ENCODE peak calls at places on chromosomes 11 and 22, in nine cellular contexts. One of them, this sample, is unnamed.

GRCh38 chr22:36379593-36380361 is 8.0 kb downstream of the MYH9 start:
- DNase-seq in epithelial cell of esophagus: no peak
- DNase-seq in PC-3: peak; percentile 45
- DNase-seq in left ventricle myocardium inferior: no peak
- DNase-seq in GM06990: peak; percentile 54
- DNase-seq in cardiac fibroblast: no peak
- DNase-seq in neural progenitor cell: no peak
- DNase-seq in psoas muscle: no peak
- DNase-seq in heart left ventricle: no peak
- DNase-seq in this sample: no peak

GRCh38 chr11:112513936-112514716 is 253.5 kb upstream of the PLET1 start:
- DNase-seq in cardiac fibroblast: no peak
- DNase-seq in GM06990: no peak
- DNase-seq in left ventricle myocardium inferior: no peak
- DNase-seq in heart left ventricle: no peak
- DNase-seq in psoas muscle: no peak
- DNase-seq in epithelial cell of esophagus: no peak
- DNase-seq in PC-3: no peak
- DNase-seq in neural progenitor cell: no peak
- DNase-seq in this sample: no peak

GRCh38 chr11:101960231-101960630 is 43.9 kb upstream of the ANGPTL5 start:
- DNase-seq in neural progenitor cell: no peak
- DNase-seq in epithelial cell of esophagus: no peak
- DNase-seq in left ventricle myocardium inferior: no peak
- DNase-seq in cardiac fibroblast: peak; percentile 8
- DNase-seq in GM06990: no peak
- DNase-seq in psoas muscle: no peak
- DNase-seq in PC-3: no peak
- DNase-seq in heart left ventricle: no peak
- DNase-seq in this sample: no peak

GRCh38 chr11:119416606-119417580 is 6.1 kb downstream of the THY1 start:
- DNase-seq in left ventricle myocardium inferior: no peak
- DNase-seq in epithelial cell of esophagus: peak; percentile 27
- DNase-seq in GM06990: no peak
- DNase-seq in heart left ventricle: no peak
- DNase-seq in neural progenitor cell: no peak
- DNase-seq in cardiac fibroblast: peak; percentile 63
- DNase-seq in PC-3: peak; percentile 53
- DNase-seq in psoas muscle: no peak
- DNase-seq in this sample: peak; percentile 30

GRCh38 chr11:1152316-1153104 is 5.2 kb upstream of the MUC5AC start:
- DNase-seq in left ventricle myocardium inferior: no peak
- DNase-seq in GM06990: peak; percentile 42
- DNase-seq in epithelial cell of esophagus: no peak
- DNase-seq in neural progenitor cell: no peak
- DNase-seq in PC-3: peak; percentile 78
- DNase-seq in heart left ventricle: no peak
- DNase-seq in cardiac fibroblast: peak; percentile 15
- DNase-seq in psoas muscle: no peak
- DNase-seq in this sample: no peak

GRCh38 chr22:34973016-34973415 is 92.9 kb upstream of the ISX start:
- DNase-seq in heart left ventricle: no peak
- DNase-seq in cardiac fibroblast: no peak
- DNase-seq in neural progenitor cell: peak; percentile 33
- DNase-seq in PC-3: no peak
- DNase-seq in psoas muscle: no peak
- DNase-seq in epithelial cell of esophagus: no peak
- DNase-seq in GM06990: no peak
- DNase-seq in left ventricle myocardium inferior: no peak
- DNase-seq in this sample: no peak

GRCh38 chr22:39443416-39443815 is 13.4 kb upstream of the MGAT3 start:
- DNase-seq in heart left ventricle: no peak
- DNase-seq in PC-3: no peak
- DNase-seq in GM06990: no peak
- DNase-seq in left ventricle myocardium inferior: no peak
- DNase-seq in neural progenitor cell: no peak
- DNase-seq in epithelial cell of esophagus: no peak
- DNase-seq in cardiac fibroblast: no peak
- DNase-seq in psoas muscle: no peak
- DNase-seq in this sample: no peak

GRCh38 chr11:65036931-65037330 is 4.1 kb upstream of the SAC3D1 start:
- DNase-seq in left ventricle myocardium inferior: peak; percentile 70
- DNase-seq in heart left ventricle: peak; percentile 54
- DNase-seq in psoas muscle: peak; percentile 65
- DNase-seq in epithelial cell of esophagus: no peak
- DNase-seq in PC-3: peak; percentile 20
- DNase-seq in neural progenitor cell: no peak
- DNase-seq in GM06990: no peak
- DNase-seq in cardiac fibroblast: peak; percentile 16
- DNase-seq in this sample: no peak

GRCh38 chr11:20261526-20261925 is 101.3 kb upstream of the DBX1 start:
- DNase-seq in cardiac fibroblast: no peak
- DNase-seq in psoas muscle: no peak
- DNase-seq in neural progenitor cell: no peak
- DNase-seq in heart left ventricle: no peak
- DNase-seq in GM06990: no peak
- DNase-seq in epithelial cell of esophagus: no peak
- DNase-seq in left ventricle myocardium inferior: no peak
- DNase-seq in PC-3: no peak
- DNase-seq in this sample: no peak

GRCh38 chr11:62372871-62373270 is 35.6 kb downstream of the ASRGL1 start:
- DNase-seq in PC-3: no peak
- DNase-seq in epithelial cell of esophagus: no peak
- DNase-seq in neural progenitor cell: no peak
- DNase-seq in heart left ventricle: no peak
- DNase-seq in left ventricle myocardium inferior: no peak
- DNase-seq in psoas muscle: no peak
- DNase-seq in cardiac fibroblast: no peak
- DNase-seq in GM06990: no peak
- DNase-seq in this sample: no peak

GRCh38 chr11:116736763-116737162 is 36.0 kb downstream of the BUD13 start:
- DNase-seq in epithelial cell of esophagus: no peak
- DNase-seq in PC-3: peak; percentile 51
- DNase-seq in neural progenitor cell: no peak
- DNase-seq in psoas muscle: no peak
- DNase-seq in left ventricle myocardium inferior: no peak
- DNase-seq in heart left ventricle: no peak
- DNase-seq in cardiac fibroblast: peak; percentile 4
- DNase-seq in GM06990: no peak
- DNase-seq in this sample: no peak
- TF ChIP-seq CTCF in epithelial cell of esophagus: peak; percentile 5
- TF ChIP-seq CTCF in PC-3: peak; percentile 53
- TF ChIP-seq CTCF in neural progenitor cell: no peak
- TF ChIP-seq CTCF in psoas muscle: no peak
- TF ChIP-seq CTCF in left ventricle myocardium inferior: no peak
- TF ChIP-seq CTCF in heart left ventricle: no peak
- TF ChIP-seq CTCF in cardiac fibroblast: no peak
- TF ChIP-seq CTCF in GM06990: peak; percentile 28
- TF ChIP-seq CTCF in this sample: no peak

GRCh38 chr22:42614312-42615091 is at the start of gene POLDIP3:
- DNase-seq in GM06990: peak; percentile 98
- DNase-seq in left ventricle myocardium inferior: peak; percentile 99
- DNase-seq in epithelial cell of esophagus: peak; percentile 99
- DNase-seq in cardiac fibroblast: peak; percentile 99
- DNase-seq in PC-3: peak; percentile 95
- DNase-seq in psoas muscle: peak; percentile 100
- DNase-seq in neural progenitor cell: peak; percentile 99
- DNase-seq in heart left ventricle: peak; percentile 99
- DNase-seq in this sample: peak; percentile 98
- TF ChIP-seq CTCF in GM06990: peak; percentile 28
- TF ChIP-seq CTCF in left ventricle myocardium inferior: peak; percentile 37
- TF ChIP-seq CTCF in epithelial cell of esophagus: peak; percentile 26
- TF ChIP-seq CTCF in cardiac fibroblast: peak; percentile 16
- TF ChIP-seq CTCF in PC-3: no peak
- TF ChIP-seq CTCF in psoas muscle: no peak
- TF ChIP-seq CTCF in neural progenitor cell: peak; percentile 37
- TF ChIP-seq CTCF in heart left ventricle: peak; percentile 9
- TF ChIP-seq CTCF in this sample: peak; percentile 26

DNA sequence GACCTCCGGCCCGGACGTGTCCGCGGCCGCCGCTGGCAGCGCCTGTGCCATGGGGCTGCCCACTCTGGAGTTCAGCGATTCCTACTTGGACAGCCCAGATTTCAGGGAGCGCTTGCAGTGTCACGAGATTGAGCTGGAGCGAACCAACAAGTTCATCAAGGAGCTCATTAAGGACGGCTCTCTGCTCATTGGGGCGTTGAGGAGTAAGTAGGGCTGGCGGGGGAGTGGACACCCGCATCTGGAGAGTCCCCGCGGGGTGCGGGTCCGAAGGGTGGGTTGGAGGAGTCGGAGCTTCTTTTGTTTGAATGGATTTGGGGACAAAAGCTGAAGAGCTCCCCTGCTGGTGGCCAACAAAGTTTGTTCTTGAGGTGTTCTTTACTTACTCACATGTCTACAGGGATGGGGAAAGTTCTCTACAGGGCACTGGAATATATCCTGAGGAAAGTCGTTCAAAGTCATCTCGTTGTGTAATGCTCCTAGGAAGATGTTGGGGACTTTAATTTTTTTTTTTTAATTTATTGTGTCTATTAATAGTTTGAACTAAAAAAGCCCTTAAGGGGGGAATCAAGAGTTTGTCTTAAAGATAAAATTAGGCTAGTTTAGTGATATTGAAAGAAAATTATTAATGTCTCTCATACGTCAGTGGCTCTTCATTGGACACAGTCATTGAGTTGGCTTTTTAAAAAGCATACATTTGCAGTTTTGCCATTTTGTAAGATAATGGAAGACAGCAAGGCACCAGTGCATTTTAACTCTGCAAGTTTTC is 725 bp downstream of the ARHGAP42 start:
- DNase-seq in epithelial cell of esophagus: peak; percentile 81
- DNase-seq in heart left ventricle: peak; percentile 59
- DNase-seq in left ventricle myocardium inferior: peak; percentile 31
- DNase-seq in PC-3: peak; percentile 81
- DNase-seq in psoas muscle: peak; percentile 56
- DNase-seq in cardiac fibroblast: peak; percentile 86
- DNase-seq in GM06990: peak; percentile 75
- DNase-seq in neural progenitor cell: peak; percentile 89
- DNase-seq in this sample: peak; percentile 66
- TF ChIP-seq CTCF in epithelial cell of esophagus: peak; percentile 77
- TF ChIP-seq CTCF in heart left ventricle: peak; percentile 48
- TF ChIP-seq CTCF in left ventricle myocardium inferior: peak; percentile 75
- TF ChIP-seq CTCF in PC-3: peak; percentile 77
- TF ChIP-seq CTCF in psoas muscle: peak; percentile 56
- TF ChIP-seq CTCF in cardiac fibroblast: peak; percentile 74
- TF ChIP-seq CTCF in GM06990: peak; percentile 88
- TF ChIP-seq CTCF in neural progenitor cell: peak; percentile 65
- TF ChIP-seq CTCF in this sample: peak; percentile 76

GRCh38 chr22:43187171-43188099 is 501 bp upstream of the TTLL12 start:
- DNase-seq in cardiac fibroblast: peak; percentile 96
- DNase-seq in left ventricle myocardium inferior: peak; percentile 96
- DNase-seq in epithelial cell of esophagus: peak; percentile 92
- DNase-seq in psoas muscle: peak; percentile 99
- DNase-seq in neural progenitor cell: peak; percentile 96
- DNase-seq in GM06990: peak; percentile 99
- DNase-seq in PC-3: peak; percentile 90
- DNase-seq in heart left ventricle: peak; percentile 96
- DNase-seq in this sample: peak; percentile 88

GRCh38 chr22:43188829-43189545 is 2.1 kb upstream of the TTLL12 start:
- DNase-seq in GM06990: no peak
- DNase-seq in epithelial cell of esophagus: no peak
- DNase-seq in heart left ventricle: no peak
- DNase-seq in cardiac fibroblast: no peak
- DNase-seq in neural progenitor cell: no peak
- DNase-seq in psoas muscle: no peak
- DNase-seq in PC-3: no peak
- DNase-seq in left ventricle myocardium inferior: no peak
- DNase-seq in this sample: no peak

GRCh38 chr22:43183496-43184263 is 3.3 kb downstream of the TTLL12 start:
- DNase-seq in left ventricle myocardium inferior: no peak
- DNase-seq in neural progenitor cell: no peak
- DNase-seq in psoas muscle: no peak
- DNase-seq in heart left ventricle: no peak
- DNase-seq in epithelial cell of esophagus: peak; percentile 81
- DNase-seq in GM06990: no peak
- DNase-seq in cardiac fibroblast: peak; percentile 44
- DNase-seq in PC-3: no peak
- DNase-seq in this sample: no peak

GRCh38 chr22:43185860-43186261 is 1.1 kb downstream of the TTLL12 start:
- DNase-seq in heart left ventricle: peak; percentile 38
- DNase-seq in epithelial cell of esophagus: peak; percentile 42
- DNase-seq in left ventricle myocardium inferior: peak; percentile 67
- DNase-seq in neural progenitor cell: peak; percentile 34
- DNase-seq in GM06990: no peak
- DNase-seq in psoas muscle: peak; percentile 74
- DNase-seq in PC-3: peak; percentile 24
- DNase-seq in cardiac fibroblast: peak; percentile 48
- DNase-seq in this sample: no peak

DNA sequence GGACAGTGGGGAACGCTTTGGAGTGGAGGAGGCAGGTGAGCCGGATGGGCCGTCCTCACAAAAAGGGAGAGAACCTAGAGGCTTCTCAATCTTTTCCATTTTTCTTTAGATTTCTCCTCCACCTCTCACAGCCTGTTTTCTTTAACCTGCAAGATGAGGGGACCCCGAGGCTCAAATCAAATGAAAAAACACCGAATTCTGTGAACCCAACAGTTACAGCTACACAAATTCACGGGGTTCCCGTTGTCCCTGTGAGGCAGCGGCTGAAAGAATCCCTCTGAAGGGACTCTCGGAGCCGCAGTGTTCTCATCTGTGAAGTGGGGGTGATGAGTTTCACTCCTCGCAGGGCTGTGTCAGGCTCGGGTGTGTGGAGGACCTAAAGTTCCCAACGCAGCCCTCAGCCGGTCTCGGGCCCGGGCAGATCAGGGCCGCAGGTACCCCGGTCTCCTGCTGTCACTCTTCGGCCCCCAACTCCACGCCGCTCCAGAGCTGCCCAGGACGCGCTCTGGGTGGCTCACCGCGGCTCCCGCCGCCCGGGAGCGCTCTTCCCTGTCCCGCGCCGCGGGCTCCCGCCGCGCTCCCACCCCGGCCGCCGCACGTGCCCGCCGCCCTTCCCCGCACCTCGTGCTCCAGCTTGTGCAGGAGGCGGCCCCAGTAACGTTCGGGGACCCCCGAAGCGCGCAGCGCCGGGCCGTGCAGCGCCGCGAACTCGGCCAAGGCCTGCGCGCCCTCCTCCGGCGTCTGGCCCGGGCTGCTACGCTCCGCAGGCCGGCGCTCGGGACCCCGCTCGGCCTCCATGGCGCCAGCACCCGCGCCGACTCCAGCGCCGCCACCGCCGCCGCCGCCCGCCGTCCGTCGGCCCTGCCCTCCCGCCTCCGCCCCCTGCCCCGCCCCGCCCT is at the start of gene TTLL12:
- DNase-seq in neural progenitor cell: peak; percentile 92
- DNase-seq in epithelial cell of esophagus: peak; percentile 60
- DNase-seq in PC-3: peak; percentile 23
- DNase-seq in GM06990: peak; percentile 71
- DNase-seq in cardiac fibroblast: peak; percentile 71
- DNase-seq in psoas muscle: peak; percentile 80
- DNase-seq in heart left ventricle: peak; percentile 67
- DNase-seq in left ventricle myocardium inferior: peak; percentile 70
- DNase-seq in this sample: no peak
- TF ChIP-seq CTCF in neural progenitor cell: peak; percentile 4
- TF ChIP-seq CTCF in epithelial cell of esophagus: no peak
- TF ChIP-seq CTCF in PC-3: no peak
- TF ChIP-seq CTCF in GM06990: no peak
- TF ChIP-seq CTCF in cardiac fibroblast: no peak
- TF ChIP-seq CTCF in psoas muscle: no peak
- TF ChIP-seq CTCF in heart left ventricle: no peak
- TF ChIP-seq CTCF in left ventricle myocardium inferior: no peak
- TF ChIP-seq CTCF in this sample: no peak

This sample was measured in AG09319.